ENCODE peak calls at places on chromosomes 1 and 21, in five cellular contexts. E is GM12891, R is H1, N is K562, A is HepG2. D is an unnamed sample.

GRCh38 chr1:110672001-110672752 is 2.6 kb downstream of the KCNA3 start:
- DNase-seq in A (no peak), R (no peak), E (no peak), N (peak; percentile 24), D (peak; percentile 16)

GRCh38 chr1:209318302-209319056 is 265.0 kb upstream of the CAMK1G start:
- DNase-seq in N (no peak), R (no peak), E (no peak), A (no peak), D (no peak)

GRCh38 chr1:245804696-245805095 is 649.9 kb downstream of the KIF26B start:
- DNase-seq in A (no peak), E (no peak), R (no peak), N (no peak), D (no peak)

GRCh38 chr1:57133686-57134085 is 167.9 kb upstream of the C8B start:
- DNase-seq in A (no peak), E (no peak), R (no peak), N (no peak), D (no peak)

GRCh38 chr1:108066808-108067207 is 101.8 kb upstream of the VAV3 start:
- DNase-seq in E (no peak), A (no peak), R (no peak), N (no peak), D (no peak)

GRCh38 chr1:179954494-179955317 is at the start of gene CEP350:
- DNase-seq in A (peak; percentile 98), N (peak; percentile 100), R (peak; percentile 97), E (peak; percentile 56), D (peak; percentile 47)

GRCh38 chr1:31181515-31182343 is 58.0 kb downstream of the NKAIN1 start:
- DNase-seq in R (no peak), A (peak; percentile 23), N (peak; percentile 83), E (peak; percentile 69), D (peak; percentile 64)

GRCh38 chr1:220084460-220084859 is 5.1 kb downstream of the BPNT1 start:
- DNase-seq in A (no peak), E (no peak), N (no peak), R (no peak), D (no peak)

GRCh38 chr1:243394610-243395490 is 139.0 kb downstream of the SDCCAG8 start:
- DNase-seq in E (no peak), N (no peak), R (no peak), A (no peak), D (no peak)

GRCh38 chr21:16473965-16474364 is 744.2 kb downstream of the USP25 start:
- DNase-seq in A (no peak), R (no peak), N (no peak), E (no peak), D (no peak)

GRCh38 chr1:22197644-22198043 is 54.7 kb upstream of the WNT4 start:
- DNase-seq in E (no peak), A (no peak), R (no peak), N (no peak), D (no peak)

GRCh38 chr1:56073614-56074356 is 505.6 kb downstream of the PLPP3 start:
- DNase-seq in E (no peak), A (no peak), N (no peak), R (no peak), D (no peak)
- TF ChIP-seq POLR2AphosphoS5 in E (no peak), A (no peak), N (no peak), R (no peak), D (no peak)

GRCh38 chr1:42322577-42322976 is 12.5 kb downstream of the FOXJ3 start:
- DNase-seq in A (no peak), E (no peak), R (no peak), N (no peak), D (no peak)
- TF ChIP-seq TAF1 in A (no peak), E (no peak), R (no peak), N (no peak), D (no peak)

DNA sequence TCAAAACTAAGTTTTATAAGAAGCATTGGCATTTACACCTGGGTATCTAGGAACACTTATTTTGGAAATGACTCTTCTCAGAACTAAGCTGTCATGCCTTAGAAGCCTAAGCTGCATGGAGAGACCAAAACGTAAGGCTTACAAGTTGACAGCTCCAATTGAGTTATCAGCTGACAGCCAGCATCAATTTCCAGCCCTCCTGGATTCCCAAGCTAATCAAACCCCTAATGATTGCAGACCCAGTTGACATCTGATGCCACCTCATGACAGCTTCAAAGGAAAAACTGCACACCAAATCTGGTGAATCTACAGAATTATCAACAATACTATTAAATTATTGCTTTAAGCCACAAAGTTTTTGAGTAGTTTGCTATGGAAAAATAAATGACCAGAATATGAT is 187.6 kb upstream of the PRMT6 start:
- DNase-seq in A (no peak), N (no peak), R (no peak), E (no peak), D (no peak)
- TF ChIP-seq POLR2AphosphoS5 in A (no peak), N (no peak), R (no peak), E (no peak), D (no peak)

GRCh38 chr21:42389449-42389835 is 6.4 kb downstream of the TMPRSS3 start:
- DNase-seq in R (no peak), A (peak; percentile 87), E (no peak), N (no peak), D (no peak)
- TF ChIP-seq TAF1 in R (no peak), A (no peak), E (no peak), N (no peak), D (no peak)

DNA sequence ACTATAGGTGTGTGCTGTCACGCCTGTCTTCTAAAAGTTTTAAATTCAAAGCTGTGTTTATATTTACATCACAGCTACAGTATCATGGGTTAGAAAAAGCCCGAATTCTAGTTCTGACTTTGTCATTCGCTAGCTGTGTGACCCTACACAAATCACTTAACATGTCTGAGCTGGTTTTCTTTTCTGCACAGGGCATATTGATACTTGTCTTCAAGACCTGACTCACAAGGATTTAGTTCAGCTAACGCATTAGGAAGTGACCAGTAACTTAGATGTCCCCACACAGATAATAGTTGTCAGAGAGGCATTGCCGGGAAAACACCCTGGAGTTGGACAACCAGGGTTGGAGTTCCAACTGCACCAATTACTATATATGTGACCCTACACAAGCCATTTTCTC is 25.9 kb downstream of the GIPC2 start:
- DNase-seq in A (no peak), E (no peak), N (no peak), R (no peak), D (no peak)
- TF ChIP-seq POLR2AphosphoS5 in A (no peak), E (no peak), N (no peak), R (no peak), D (no peak)

DNA sequence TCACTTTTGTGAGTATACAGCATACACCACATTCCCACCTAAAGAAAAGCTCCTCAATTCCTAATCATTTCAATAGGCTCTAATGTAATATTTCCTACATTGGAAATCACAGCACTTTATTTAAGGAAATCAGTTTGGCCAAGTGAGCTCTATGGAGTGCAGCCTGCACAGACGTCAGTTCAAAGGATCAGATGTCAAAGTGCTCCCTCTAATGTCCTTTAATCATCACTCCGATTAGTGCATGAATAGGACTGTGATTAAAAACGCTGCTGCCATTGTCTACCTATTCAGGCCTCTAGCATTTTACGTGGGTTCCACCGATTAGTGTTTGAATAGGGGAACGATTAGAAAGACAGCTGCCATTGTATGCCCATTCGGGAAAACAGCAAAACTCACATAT is 50.3 kb downstream of the DPYD start:
- DNase-seq in N (no peak), R (no peak), E (no peak), A (no peak), D (no peak)
- TF ChIP-seq TAF1 in N (no peak), R (no peak), E (no peak), A (no peak), D (no peak)

D was measured in GM12892.